ENCODE peak calls at places on chromosomes 2 and 18, in ten cellular contexts. U is T-helper 1 cell, T is choroid plexus epithelial cell, Y is T1000, G is MCF 10A, V is NCI-H345, P is OCI-LY7, N is non-pigmented ciliary epithelial cell, R is NCI-H2081, W is heart left ventricle. Q is an unnamed sample.

GRCh38 chr2:163713534-163714311 is 22.1 kb downstream of the FIGN start:
- DNase-seq in V (no peak), P (no peak), N (no peak), G (no peak), W (no peak), U (no peak), R (no peak), Y (no peak), T (no peak), Q (no peak)

GRCh38 chr2:142037051-142037450 is 93.8 kb downstream of the LRP1B start:
- DNase-seq in W (no peak), N (peak), G (no peak), U (no peak), R (no peak), T (peak), Y (no peak), P (no peak), V (no peak), Q (no peak)

GRCh38 chr2:150212722-150213171 is 274.7 kb downstream of the RND3 start:
- DNase-seq in R (no peak), V (no peak), G (no peak), N (no peak), T (peak), Y (no peak), W (no peak), P (no peak), U (no peak), Q (peak)

GRCh38 chr2:160910681-160911080 is 249.5 kb upstream of the TANK start:
- DNase-seq in T (peak), N (peak), Y (no peak), R (peak), W (no peak), V (no peak), G (peak), U (no peak), P (no peak), Q (peak)

GRCh38 chr2:152594792-152595191 is 122.5 kb downstream of the PRPF40A start:
- DNase-seq in V (no peak), R (no peak), W (peak), T (peak), P (no peak), U (no peak), Y (no peak), G (no peak), N (no peak), Q (peak)

GRCh38 chr2:113213061-113213930 is 39.5 kb downstream of the PSD4 start:
- DNase-seq in R (no peak), U (no peak), G (no peak), P (no peak), W (no peak), Y (no peak), V (no peak), T (no peak), N (no peak), Q (no peak)

GRCh38 chr2:73414651-73415050 is 29.0 kb downstream of the ALMS1 start:
- DNase-seq in W (no peak), P (no peak), V (no peak), T (peak), Y (no peak), N (no peak), G (peak), U (no peak), R (no peak), Q (no peak)

GRCh38 chr18:35497006-35497333 is 790 bp downstream of the INO80C start:
- DNase-seq in T (peak), R (peak), Y (no peak), N (no peak), W (no peak), U (no peak), G (no peak), V (peak), P (no peak), Q (peak)

GRCh38 chr2:7706791-7707190 is 789.6 kb downstream of the RNF144A start:
- DNase-seq in U (no peak), T (no peak), R (no peak), P (no peak), V (no peak), N (no peak), W (no peak), Y (no peak), G (peak), Q (no peak)

GRCh38 chr2:236867441-236868260 is 218.0 kb upstream of the COPS8 start:
- DNase-seq in G (peak), P (no peak), T (no peak), U (no peak), W (peak), R (no peak), N (no peak), Y (no peak), V (no peak), Q (no peak)

GRCh38 chr2:124804014-124804940 is 779.2 kb downstream of the CNTNAP5 start:
- DNase-seq in T (peak), V (peak), W (no peak), R (peak), N (no peak), Y (no peak), P (peak), U (no peak), G (peak), Q (peak)

GRCh38 chr2:62014102-62014501 is 108.6 kb downstream of the COMMD1 start:
- DNase-seq in N (peak), P (peak), G (no peak), R (peak), U (no peak), V (no peak), T (peak), W (peak), Y (no peak), Q (peak)

GRCh38 chr18:78856569-78857200 is 122.9 kb upstream of the SALL3 start:
- DNase-seq in T (no peak), N (no peak), G (no peak), V (no peak), W (no peak), R (no peak), U (no peak), P (no peak), Y (no peak), Q (no peak)

GRCh38 chr2:174334781-174335604 is at the start of gene SP9:
- DNase-seq in U (no peak), Y (peak), P (no peak), G (no peak), N (no peak), V (peak), T (no peak), W (no peak), R (peak), Q (no peak)

GRCh38 chr2:216687646-216688045 is 7.7 kb downstream of the IGFBP5 start:
- DNase-seq in R (no peak), G (no peak), N (no peak), T (no peak), V (no peak), U (no peak), Y (no peak), W (no peak), P (peak), Q (no peak)

Q was measured in fibroblast of villous mesenchyme.